ENCODE peak calls at places on chromosomes 5 and 9, in seven cellular contexts. I, O, H, D, P, G and V are unnamed samples. For H3K4me1, the result is how much of the 10 kb centered on the place peaks cover.

GRCh38 chr9:124780060-124780756 is 3.3 kb downstream of the OLFML2A start:
- DNase-seq in I (no peak), O (no peak), H (no peak), D (peak), P (no peak), G (no peak), V (no peak)

GRCh38 chr9:132543960-132544359 is 38.4 kb upstream of the BARHL1 start:
- DNase-seq in I (no peak), O (no peak), H (no peak), D (no peak), P (no peak), G (no peak), V (no peak)

GRCh38 chr5:154308457-154309360 is 118.2 kb downstream of the GALNT10 start:
- DNase-seq in I (no peak), O (no peak), H (peak), D (no peak), P (no peak), G (peak), V (no peak)

GRCh38 chr5:80055491-80056170 is 20.5 kb downstream of the THBS4 start:
- DNase-seq in I (no peak), O (no peak), H (peak), D (peak), P (no peak), G (no peak), V (no peak)

GRCh38 chr5:61416410-61416809 is 84.4 kb downstream of the ZSWIM6 start:
- DNase-seq in I (no peak), O (peak), H (no peak), D (no peak), P (no peak), G (no peak), V (no peak)

GRCh38 chr5:170267431-170268152 is 30.0 kb downstream of the LCP2 start:
- DNase-seq in I (peak), O (peak), H (peak), D (peak), P (peak), G (peak), V (peak)

GRCh38 chr9:110472111-110472510 is 107.4 kb downstream of the SVEP1 start:
- DNase-seq in I (no peak), O (no peak), H (no peak), D (no peak), P (no peak), G (no peak), V (no peak)

GRCh38 chr9:125843646-125844045 is 96.5 kb downstream of the PBX3 start:
- DNase-seq in I (no peak), O (no peak), H (no peak), D (no peak), P (no peak), G (peak), V (no peak)

GRCh38 chr5:8749556-8749955 is 796.3 kb downstream of the SEMA5A start:
- DNase-seq in I (no peak), O (no peak), H (no peak), D (no peak), P (no peak), G (no peak), V (no peak)

GRCh38 chr5:177552839-177553455 is 1.4 kb downstream of the FAM193B start:
- DNase-seq in I (no peak), O (no peak), H (peak), D (no peak), P (no peak), G (no peak), V (no peak)

GRCh38 chr9:99112750-99113417 is 8.0 kb downstream of the TGFBR1 start:
- DNase-seq in I (no peak), O (no peak), H (no peak), D (no peak), P (peak), G (no peak), V (no peak)

GRCh38 chr5:36763454-36763853 is 113.1 kb upstream of the NIPBL start:
- DNase-seq in I (no peak), O (no peak), H (no peak), D (no peak), P (no peak), G (no peak), V (no peak)

GRCh38 chr5:151051066-151051930 is 29.5 kb downstream of the TNIP1 start:
- DNase-seq in I (no peak), O (peak), H (peak), D (peak), P (peak), G (peak), V (peak)

GRCh38 chr9:5382479-5382878 is 42.8 kb upstream of the RLN1 start:
- DNase-seq in I (no peak), O (no peak), H (no peak), D (no peak), P (no peak), G (no peak), V (no peak)

GRCh38 chr5:38420246-38420645 is 136.2 kb downstream of the LIFR start:
- DNase-seq in I (no peak), O (no peak), H (no peak), D (no peak), P (no peak), G (peak), V (no peak)

GRCh38 chr9:127945338-127945737 is 7.7 kb upstream of the DPM2 start:
- DNase-seq in I (no peak), O (no peak), H (no peak), D (no peak), P (no peak), G (no peak), V (no peak)
- H3K4me1 ChIP-seq in I (under half), O (under half), H (under half), D (under half), P (under half), G (under half), V (under half)

DNA sequence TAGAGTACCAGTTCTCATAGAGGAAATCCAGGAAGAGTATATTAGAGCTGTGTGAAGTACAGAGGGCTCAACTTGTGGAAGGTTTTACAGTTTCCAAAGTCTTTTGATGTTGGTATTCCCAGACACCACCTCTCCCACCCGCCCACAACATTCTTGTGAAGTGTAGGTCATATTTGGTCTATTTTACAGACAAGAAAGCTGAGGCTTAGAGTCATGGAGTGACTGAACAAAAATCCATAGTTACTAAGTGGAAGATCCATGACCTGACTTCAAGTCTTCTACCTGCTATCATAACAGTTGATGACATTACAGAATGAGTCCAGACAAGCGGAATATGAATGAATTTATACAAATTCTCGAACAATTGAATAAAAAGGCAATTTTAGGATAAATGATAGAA is 187.1 kb upstream of the RPS23 start:
- DNase-seq in I (no peak), O (no peak), H (no peak), D (no peak), P (no peak), G (no peak), V (no peak)
- H2AFZ ChIP-seq in I (no peak), O (no peak), H (no peak), D (no peak), P (no peak), G (no peak), V (no peak)

GRCh38 chr9:89059925-89060506 is 68.7 kb downstream of the S1PR3 start:
- DNase-seq in I (no peak), O (no peak), H (no peak), D (no peak), P (no peak), G (no peak), V (no peak)
- TF ChIP-seq CTCF in I (no peak), O (no peak), H (no peak), D (no peak), P (no peak), G (no peak), V (no peak)

GRCh38 chr5:180623411-180623834 is 26.0 kb downstream of the FLT4 start:
- DNase-seq in I (no peak), O (no peak), H (no peak), D (no peak), P (no peak), G (no peak), V (no peak)
- H3K4me1 ChIP-seq in I (under half), O (under half), H (under half), D (under half), P (under half), G (under half), V (under half)

GRCh38 chr9:136409557-136410455 is 608 bp downstream of the ENTR1 start:
- DNase-seq in I (no peak), O (no peak), H (peak), D (peak), P (peak), G (peak), V (peak)
- H2AFZ ChIP-seq in I (peak), O (no peak), H (peak), D (no peak), P (no peak), G (peak), V (peak)

GRCh38 chr5:73135429-73136276 is 15.3 kb downstream of the TMEM171 start:
- DNase-seq in I (no peak), O (peak), H (peak), D (no peak), P (peak), G (peak), V (peak)
- TF ChIP-seq CTCF in I (peak), O (peak), H (peak), D (peak), P (peak), G (peak), V (peak)

GRCh38 chr9:122374885-122375420 is 4.1 kb downstream of the PTGS1 start:
- DNase-seq in I (no peak), O (no peak), H (no peak), D (no peak), P (no peak), G (peak), V (peak)

GRCh38 chr9:122379340-122379739 is 8.5 kb downstream of the PTGS1 start:
- DNase-seq in I (no peak), O (no peak), H (no peak), D (no peak), P (peak), G (no peak), V (no peak)

GRCh38 chr9:122378236-122378635 is 7.4 kb downstream of the PTGS1 start:
- DNase-seq in I (no peak), O (no peak), H (no peak), D (no peak), P (no peak), G (no peak), V (no peak)

GRCh38 chr9:122377241-122378164 is 6.7 kb downstream of the PTGS1 start:
- DNase-seq in I (no peak), O (no peak), H (no peak), D (no peak), P (no peak), G (peak), V (no peak)

GRCh38 chr9:122376791-122377190 is 6.0 kb downstream of the PTGS1 start:
- DNase-seq in I (no peak), O (no peak), H (no peak), D (no peak), P (no peak), G (no peak), V (no peak)
- H3K4me1 ChIP-seq in I (under half), O (under half), H (under half), D (under half), P (under half), G (under half), V (under half)

GRCh38 chr9:78441822-78442431 is 145.0 kb downstream of the PSAT1 start:
- DNase-seq in I (no peak), O (no peak), H (no peak), D (no peak), P (no peak), G (no peak), V (no peak)

GRCh38 chr9:78439192-78439865 is 142.4 kb downstream of the PSAT1 start:
- DNase-seq in I (peak), O (peak), H (peak), D (peak), P (peak), G (peak), V (peak)

GRCh38 chr9:78438765-78439164 is 141.8 kb downstream of the PSAT1 start:
- DNase-seq in I (no peak), O (no peak), H (no peak), D (no peak), P (no peak), G (no peak), V (no peak)

GRCh38 chr9:78441396-78441795 is 144.5 kb downstream of the PSAT1 start:
- DNase-seq in I (no peak), O (no peak), H (no peak), D (no peak), P (no peak), G (no peak), V (no peak)

DNA sequence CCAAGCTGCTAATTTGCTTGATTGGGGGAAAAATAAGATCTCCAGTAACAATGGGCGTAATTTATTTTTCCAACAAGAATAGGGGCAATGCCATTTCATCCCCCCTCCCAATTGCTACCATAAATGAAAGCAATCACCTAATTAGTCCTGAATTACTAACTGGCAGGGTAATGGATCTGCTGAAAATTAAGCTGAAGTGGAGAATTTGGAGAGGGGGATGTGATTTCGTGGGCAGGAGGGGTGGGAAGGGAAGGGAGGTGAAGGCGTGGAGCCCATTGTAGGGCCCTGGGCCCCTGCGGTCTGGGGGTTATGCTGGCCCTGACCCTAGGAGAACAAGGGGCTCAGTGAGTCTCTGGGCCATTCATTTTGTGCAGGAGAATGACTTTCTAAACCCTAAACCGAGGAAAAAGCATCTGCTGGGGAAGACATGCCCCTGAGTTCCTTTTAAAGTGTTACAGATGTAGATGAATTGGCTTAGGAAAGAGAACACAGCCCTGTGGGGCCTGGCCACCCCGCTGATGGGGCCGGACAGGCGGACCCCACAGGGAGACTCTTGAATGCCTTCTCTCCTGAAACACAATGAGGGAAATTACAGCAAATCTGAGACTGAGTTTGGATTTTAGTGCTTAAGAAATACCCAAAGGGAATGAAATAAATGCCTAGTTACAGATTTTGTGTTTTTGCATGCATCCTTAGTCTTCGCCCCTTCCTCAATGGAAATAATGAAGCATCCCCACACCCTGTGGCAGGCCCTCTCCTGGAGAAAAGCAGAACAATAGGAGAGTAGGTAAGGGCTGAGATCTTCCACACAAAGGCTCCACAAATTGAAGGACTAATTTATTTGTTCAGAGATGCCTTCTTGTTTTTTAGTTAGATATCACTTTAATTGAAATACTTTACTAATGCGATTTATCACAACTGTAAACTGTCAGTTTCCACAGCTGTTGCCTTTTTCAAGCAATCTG is 143.2 kb downstream of the PSAT1 start:
- DNase-seq in I (no peak), O (no peak), H (no peak), D (peak), P (no peak), G (no peak), V (no peak)
- H2AFZ ChIP-seq in I (no peak), O (no peak), H (no peak), D (no peak), P (no peak), G (peak), V (no peak)